ENCODE peak calls at places on chromosomes 13 and 19, in ten cellular contexts. I is KBM-7; L is MCF 10A; B is IMR-90; Y is activated T-helper 1 cell treated with anti-CD3 and anti-CD28 coated beads, Interleukin-2, amount 50 U/mL, for 16 hours; W is NCI-H1417; P is stimulated activated CD4-positive, alpha-beta T cell treated with anti-CD3 and anti-CD28 coated beads, Interleukin-15, amount 100 ng/mL, for 48 hours; Q is aorta; J is T follicular helper cell; K is stimulated activated CD8-positive, alpha-beta memory T cell treated with anti-CD3 and anti-CD28 coated beads, Interleukin-2, amount 100 ng/mL, for 48 hours. H is an unnamed sample.
A peak's percentile ranks its signal among the peaks of the same experiment; 100 is the strongest.

GRCh38 chr19:2261438-2262172 is 5.4 kb upstream of the JSRP1 start:
- DNase-seq in I (peak; percentile 52), L (no peak), B (no peak), Y (no peak), W (no peak), P (no peak), Q (no peak), J (no peak), K (no peak), H (peak; percentile 51)

GRCh38 chr19:14768001-14768400 is 10.4 kb downstream of the ADGRE2 start:
- DNase-seq in I (no peak), L (no peak), B (no peak), Y (no peak), W (no peak), P (no peak), Q (no peak), J (no peak), K (no peak), H (no peak)

GRCh38 chr19:41330946-41331678 is 21.1 kb downstream of the CCDC97 start:
- DNase-seq in I (no peak), L (no peak), B (no peak), Y (no peak), W (no peak), P (no peak), Q (no peak), J (no peak), K (no peak), H (no peak)

GRCh38 chr19:31300406-31300805 is 48.8 kb downstream of the TSHZ3 start:
- DNase-seq in I (no peak), L (no peak), B (no peak), Y (no peak), W (no peak), P (no peak), Q (no peak), J (no peak), K (no peak), H (no peak)

GRCh38 chr13:75258159-75258782 is 223.7 kb downstream of the TBC1D4 start:
- DNase-seq in I (peak; percentile 50), L (peak; percentile 70), B (peak; percentile 55), Y (no peak), W (no peak), P (no peak), Q (no peak), J (no peak), K (no peak), H (peak; percentile 69)

GRCh38 chr13:80069374-80069773 is 271.6 kb downstream of the SPRY2 start:
- DNase-seq in I (no peak), L (no peak), B (no peak), Y (no peak), W (no peak), P (no peak), Q (no peak), J (no peak), K (no peak), H (no peak)

GRCh38 chr13:75547917-75548316 is 1.7 kb upstream of the UCHL3 start:
- DNase-seq in I (no peak), L (peak; percentile 8), B (peak; percentile 51), Y (no peak), W (no peak), P (no peak), Q (no peak), J (no peak), K (no peak), H (peak; percentile 30)

GRCh38 chr13:102591988-102592781 is 4.6 kb upstream of the TPP2 start:
- DNase-seq in I (peak; percentile 88), L (peak; percentile 73), B (peak; percentile 75), Y (peak; percentile 60), W (peak; percentile 91), P (peak; percentile 63), Q (peak; percentile 89), J (peak; percentile 59), K (peak; percentile 72), H (peak; percentile 66)

GRCh38 chr13:41384749-41385503 is 72.4 kb upstream of the RGCC start:
- DNase-seq in I (peak; percentile 33), L (peak; percentile 18), B (peak; percentile 15), Y (no peak), W (no peak), P (no peak), Q (no peak), J (no peak), K (no peak), H (no peak)

GRCh38 chr19:52227196-52227940 is 37.5 kb downstream of the PPP2R1A start:
- DNase-seq in I (no peak), L (no peak), B (no peak), Y (no peak), W (no peak), P (no peak), Q (no peak), J (no peak), K (no peak), H (no peak)

GRCh38 chr13:33285420-33286124 is at the start of gene STARD13:
- DNase-seq in I (no peak), L (peak; percentile 97), B (peak; percentile 98), Y (no peak), W (no peak), P (no peak), Q (peak; percentile 96), J (no peak), K (no peak), H (peak; percentile 94)

GRCh38 chr19:5306531-5306930 is 34.1 kb downstream of the PTPRS start:
- DNase-seq in I (no peak), L (no peak), B (no peak), Y (no peak), W (no peak), P (no peak), Q (no peak), J (no peak), K (no peak), H (no peak)

GRCh38 chr13:34623331-34623730 is 318.7 kb upstream of the NBEA start:
- DNase-seq in I (no peak), L (no peak), B (no peak), Y (no peak), W (no peak), P (no peak), Q (no peak), J (no peak), K (no peak), H (no peak)

GRCh38 chr13:79829880-79830279 is 348.9 kb downstream of the NDFIP2 start:
- DNase-seq in I (no peak), L (no peak), B (no peak), Y (no peak), W (no peak), P (no peak), Q (no peak), J (no peak), K (no peak), H (no peak)

GRCh38 chr13:113835461-113836274 is 28.2 kb downstream of the GAS6 start:
- DNase-seq in I (no peak), L (no peak), B (peak; percentile 79), Y (no peak), W (peak; percentile 96), P (no peak), Q (peak; percentile 44), J (no peak), K (no peak), H (no peak)

GRCh38 chr19:51784922-51785690 is 9.9 kb upstream of the FPR3 start:
- DNase-seq in I (no peak), L (peak; percentile 90), B (no peak), Y (peak; percentile 13), W (no peak), P (peak; percentile 52), Q (peak; percentile 85), J (no peak), K (peak; percentile 26), H (peak; percentile 72)

GRCh38 chr13:104953588-104953987 is 1581.9 kb downstream of the EFNB2 start:
- DNase-seq in I (no peak), L (peak; percentile 66), B (no peak), Y (no peak), W (no peak), P (no peak), Q (no peak), J (no peak), K (no peak), H (peak; percentile 7)

GRCh38 chr19:37997911-37998344 is 90.9 kb downstream of the SIPA1L3 start:
- DNase-seq in I (no peak), L (peak; percentile 77), B (peak; percentile 97), Y (no peak), W (no peak), P (no peak), Q (peak; percentile 52), J (no peak), K (no peak), H (peak; percentile 91)

GRCh38 chr19:18795540-18795939 is 4.4 kb upstream of the COMP start:
- DNase-seq in I (no peak), L (no peak), B (no peak), Y (no peak), W (no peak), P (no peak), Q (peak; percentile 78), J (no peak), K (no peak), H (peak; percentile 58)

GRCh38 chr13:85535306-85535705 is 263.9 kb downstream of the SLITRK6 start:
- DNase-seq in I (no peak), L (no peak), B (no peak), Y (no peak), W (no peak), P (no peak), Q (no peak), J (no peak), K (no peak), H (no peak)

GRCh38 chr19:49145485-49146407 is 9.4 kb downstream of the HRC start:
- DNase-seq in I (peak; percentile 91), L (peak; percentile 75), B (peak; percentile 71), Y (peak; percentile 68), W (peak; percentile 18), P (peak; percentile 71), Q (peak; percentile 85), J (peak; percentile 67), K (peak; percentile 79), H (peak; percentile 68)

GRCh38 chr19:9044449-9044848 is 34.2 kb upstream of the MUC16 start:
- DNase-seq in I (no peak), L (no peak), B (no peak), Y (no peak), W (no peak), P (no peak), Q (no peak), J (no peak), K (no peak), H (no peak)

GRCh38 chr19:1754651-1755466 is 1.6 kb downstream of the ONECUT3 start:
- DNase-seq in I (no peak), L (no peak), B (no peak), Y (no peak), W (no peak), P (no peak), Q (no peak), J (no peak), K (no peak), H (peak; percentile 38)

GRCh38 chr19:49690656-49691242 is at the start of gene CPT1C:
- DNase-seq in I (no peak), L (peak; percentile 52), B (peak; percentile 79), Y (no peak), W (peak; percentile 85), P (peak; percentile 55), Q (peak; percentile 84), J (peak; percentile 29), K (peak; percentile 58), H (peak; percentile 78)

GRCh38 chr19:7868326-7868670 is 5.9 kb downstream of the PRR36 start:
- DNase-seq in I (no peak), L (no peak), B (no peak), Y (no peak), W (no peak), P (no peak), Q (no peak), J (no peak), K (no peak), H (peak; percentile 34)

GRCh38 chr13:62209539-62209938 is 793.9 kb upstream of the PCDH20 start:
- DNase-seq in I (no peak), L (no peak), B (no peak), Y (no peak), W (peak; percentile 69), P (no peak), Q (no peak), J (no peak), K (no peak), H (no peak)

GRCh38 chr19:45405435-45406164 is 731 bp upstream of the PPP1R13L start:
- DNase-seq in I (peak; percentile 90), L (peak; percentile 96), B (peak; percentile 80), Y (peak; percentile 67), W (peak; percentile 92), P (peak; percentile 77), Q (peak; percentile 95), J (peak; percentile 80), K (peak; percentile 81), H (peak; percentile 97)

GRCh38 chr19:38733493-38734175 is 10.6 kb downstream of the CAPN12 start:
- DNase-seq in I (no peak), L (peak; percentile 44), B (no peak), Y (no peak), W (no peak), P (no peak), Q (peak; percentile 51), J (no peak), K (no peak), H (peak; percentile 48)